ENCODE peak calls at places on chromosomes 5 and 9, in ten cellular contexts. U is uterus; A is lung microvascular endothelial cell; F is fibroblast of gingiva; H is activated CD8-positive, alpha-beta T cell treated with anti-CD3 and anti-CD28 coated beads, Interleukin-2, amount 10 ng/mL, durations not matched to agents 7 days and 5 days; L is OCI-LY7; Q is endothelial cell; V is stimulated activated CD4-positive, alpha-beta T cell treated with anti-CD3 and anti-CD28 coated beads, Interleukin-2, amount 100 ng/mL, for 24 hours; J is esophagus squamous epithelium; E is CD8-positive, alpha-beta memory T cell. R is an unnamed sample.

GRCh38 chr5:107402881-107403280 is 267.9 kb downstream of the EFNA5 start:
- DNase-seq in J (no peak), Q (no peak), A (no peak), U (no peak), E (no peak), H (no peak), V (no peak), L (no peak), F (peak; percentile 67), R (no peak)

GRCh38 chr5:85605381-85605780 is 1012.4 kb upstream of the COX7C start:
- DNase-seq in L (no peak), F (no peak), U (no peak), E (no peak), A (no peak), J (no peak), V (no peak), Q (no peak), H (no peak), R (no peak)

GRCh38 chr9:125843646-125844045 is 96.5 kb downstream of the PBX3 start:
- DNase-seq in E (no peak), F (no peak), J (no peak), V (no peak), H (no peak), A (no peak), U (no peak), Q (no peak), L (no peak), R (no peak)

GRCh38 chr9:36148652-36149051 is 12.1 kb downstream of the GLIPR2 start:
- DNase-seq in U (peak; percentile 99), V (peak; percentile 65), Q (no peak), H (peak; percentile 77), E (peak; percentile 40), L (no peak), F (peak; percentile 94), A (peak; percentile 96), J (peak; percentile 51), R (peak; percentile 53)

GRCh38 chr9:12464910-12465512 is 228.2 kb upstream of the TYRP1 start:
- DNase-seq in A (peak; percentile 17), E (no peak), L (peak; percentile 33), V (no peak), F (no peak), Q (peak; percentile 13), H (no peak), U (no peak), J (no peak), R (peak; percentile 30)

GRCh38 chr5:69418559-69418958 is 3.6 kb downstream of the MARVELD2 start:
- DNase-seq in E (no peak), L (no peak), Q (no peak), H (no peak), J (no peak), F (no peak), V (no peak), A (no peak), U (no peak), R (no peak)

GRCh38 chr5:61450170-61450815 is 118.2 kb downstream of the ZSWIM6 start:
- DNase-seq in F (peak; percentile 88), J (no peak), Q (no peak), U (no peak), V (no peak), E (no peak), A (peak; percentile 79), H (no peak), L (no peak), R (no peak)

GRCh38 chr5:174617910-174618309 is 106.5 kb upstream of the MSX2 start:
- DNase-seq in U (no peak), A (no peak), V (no peak), L (no peak), Q (no peak), E (no peak), H (no peak), J (no peak), F (no peak), R (no peak)

GRCh38 chr9:91727316-91727861 is 222.6 kb downstream of the ROR2 start:
- DNase-seq in U (peak; percentile 39), E (peak; percentile 16), Q (peak; percentile 41), A (peak; percentile 44), J (no peak), F (peak; percentile 17), V (peak; percentile 26), L (peak; percentile 61), H (peak; percentile 55), R (peak; percentile 47)

GRCh38 chr9:91192379-91192775 is 169.3 kb downstream of the AUH start:
- DNase-seq in H (no peak), Q (no peak), F (peak; percentile 32), A (no peak), U (no peak), L (peak; percentile 62), J (no peak), V (no peak), E (no peak), R (no peak)

GRCh38 chr5:158096835-158097234 is 237.9 kb upstream of the CLINT1 start:
- DNase-seq in E (no peak), J (no peak), L (no peak), H (no peak), Q (no peak), U (no peak), V (no peak), F (no peak), A (no peak), R (no peak)

GRCh38 chr5:19531374-19531952 is 456.5 kb downstream of the CDH18 start:
- DNase-seq in U (no peak), A (no peak), J (no peak), V (no peak), Q (no peak), E (no peak), L (no peak), H (no peak), F (no peak), R (no peak)

GRCh38 chr9:121233906-121234901 is 32.5 kb upstream of the RAB14 start:
- DNase-seq in Q (no peak), H (no peak), A (peak; percentile 65), U (no peak), F (peak; percentile 29), L (no peak), E (no peak), J (no peak), V (no peak), R (no peak)

GRCh38 chr5:66989286-66989685 is 207.3 kb downstream of the CD180 start:
- DNase-seq in Q (no peak), J (no peak), A (no peak), H (no peak), L (no peak), V (no peak), U (no peak), E (no peak), F (no peak), R (no peak)

GRCh38 chr9:75483636-75484035 is 395.3 kb downstream of the OSTF1 start:
- DNase-seq in E (no peak), F (no peak), L (no peak), Q (no peak), J (no peak), A (no peak), U (no peak), V (no peak), H (no peak), R (no peak)

GRCh38 chr9:26296910-26297309 is 595.7 kb downstream of the CAAP1 start:
- DNase-seq in F (peak; percentile 2), A (no peak), V (no peak), L (no peak), J (no peak), Q (no peak), E (no peak), H (no peak), U (no peak), R (no peak)

GRCh38 chr9:93008457-93008856 is 50.0 kb upstream of the SUSD3 start:
- DNase-seq in E (no peak), F (no peak), L (no peak), J (no peak), A (no peak), U (no peak), V (peak; percentile 9), Q (no peak), H (no peak), R (no peak)

GRCh38 chr9:114396558-114397218 is 8.9 kb upstream of the AKNA start:
- DNase-seq in H (no peak), F (peak; percentile 92), E (no peak), U (peak; percentile 81), A (no peak), Q (no peak), J (no peak), L (peak; percentile 56), V (no peak), R (no peak)

GRCh38 chr5:175340180-175340579 is 103.8 kb downstream of the DRD1 start:
- DNase-seq in J (no peak), V (no peak), A (no peak), Q (no peak), F (no peak), U (no peak), H (no peak), E (no peak), L (no peak), R (no peak)

GRCh38 chr5:125794922-125795321 is 628.3 kb upstream of the GRAMD2B start:
- DNase-seq in U (no peak), H (no peak), Q (no peak), J (no peak), L (no peak), V (no peak), E (no peak), A (no peak), F (no peak), R (no peak)

GRCh38 chr5:135185461-135186075 is 151.5 kb upstream of the PITX1 start:
- DNase-seq in V (no peak), F (peak; percentile 46), J (no peak), Q (no peak), H (no peak), E (no peak), L (no peak), U (no peak), A (no peak), R (peak; percentile 70)

GRCh38 chr9:73347720-73348119 is 196.1 kb downstream of the ANXA1 start:
- DNase-seq in H (no peak), A (no peak), U (no peak), Q (no peak), V (no peak), E (no peak), J (no peak), L (no peak), F (no peak), R (no peak)

GRCh38 chr5:126370796-126371718 is 52.2 kb upstream of the GRAMD2B start:
- DNase-seq in F (no peak), H (no peak), A (peak; percentile 9), J (no peak), V (no peak), Q (no peak), U (no peak), L (no peak), E (no peak), R (no peak)

GRCh38 chr9:16268037-16269010 is 602.1 kb downstream of the BNC2 start:
- DNase-seq in E (no peak), H (no peak), F (no peak), V (no peak), L (no peak), J (no peak), A (no peak), Q (no peak), U (no peak), R (no peak)

GRCh38 chr5:74945561-74946165 is 79.5 kb upstream of the FAM169A start:
- DNase-seq in L (no peak), H (peak; percentile 38), J (no peak), Q (no peak), F (no peak), V (peak; percentile 32), U (no peak), E (no peak), A (no peak), R (no peak)

GRCh38 chr5:175254155-175254554 is 189.8 kb downstream of the DRD1 start:
- DNase-seq in A (no peak), E (no peak), U (no peak), H (no peak), F (peak; percentile 65), Q (no peak), L (no peak), J (no peak), V (no peak), R (no peak)

GRCh38 chr9:87324613-87325194 is 173.0 kb upstream of the DAPK1 start:
- DNase-seq in U (no peak), L (peak; percentile 46), V (no peak), H (no peak), E (peak; percentile 14), Q (no peak), F (peak; percentile 66), J (no peak), A (peak; percentile 57), R (peak; percentile 37)

GRCh38 chr9:126915281-126915816 is 767 bp downstream of the RALGPS1 start:
- DNase-seq in Q (no peak), V (no peak), H (peak; percentile 40), F (no peak), E (no peak), J (no peak), L (peak; percentile 61), A (no peak), U (peak; percentile 28), R (no peak)

R was measured in Jurkat, Clone E6-1.